ENCODE peak calls at places on chromosomes 3 and 15, in ten cellular contexts. F is ascending aorta, G is psoas muscle, T is fibroblast of villous mesenchyme, X is lower lobe of right lung, O is AG10803, I is PC-3, Y is kidney epithelial cell, U is AG09309, Z is fibroblast of lung. V is an unnamed sample.

GRCh38 chr3:172127929-172128580 is 88.7 kb downstream of the FNDC3B start:
- DNase-seq in F (no peak), G (no peak), T (no peak), O (no peak), Z (no peak), I (no peak), U (no peak), Y (no peak), X (no peak), V (no peak)

GRCh38 chr3:190533511-190534282 is 19.8 kb downstream of the IL1RAP start:
- DNase-seq in Z (peak), I (peak), T (peak), O (peak), X (peak), G (peak), F (no peak), Y (peak), U (peak), V (peak)

GRCh38 chr15:86115138-86115801 is 35.6 kb downstream of the AGBL1 start:
- DNase-seq in Y (no peak), X (no peak), Z (peak), O (no peak), T (no peak), F (no peak), I (no peak), G (no peak), U (no peak), V (no peak)

GRCh38 chr15:72285927-72286516 is 13.7 kb upstream of the PARP6 start:
- DNase-seq in G (peak), Z (peak), Y (no peak), I (peak), O (peak), X (peak), U (no peak), T (peak), F (no peak), V (peak)

GRCh38 chr3:18389108-18389733 is 35.9 kb downstream of the SATB1 start:
- DNase-seq in Z (no peak), O (peak), I (peak), F (no peak), T (peak), U (no peak), Y (no peak), X (no peak), G (no peak), V (no peak)

GRCh38 chr3:108455212-108455705 is 55.1 kb downstream of the MYH15 start:
- DNase-seq in I (peak), Y (no peak), G (no peak), F (no peak), Z (peak), X (no peak), T (no peak), U (no peak), O (no peak), V (no peak)

GRCh38 chr3:147318900-147319299 is 87.4 kb downstream of the ZIC4 start:
- DNase-seq in F (no peak), X (no peak), Z (no peak), T (no peak), O (no peak), G (no peak), U (no peak), I (peak), Y (no peak), V (no peak)

GRCh38 chr3:56365905-56366640 is 102.2 kb downstream of the ERC2 start:
- DNase-seq in Y (no peak), I (no peak), U (no peak), X (no peak), F (no peak), O (no peak), Z (peak), G (no peak), T (no peak), V (no peak)

DNA sequence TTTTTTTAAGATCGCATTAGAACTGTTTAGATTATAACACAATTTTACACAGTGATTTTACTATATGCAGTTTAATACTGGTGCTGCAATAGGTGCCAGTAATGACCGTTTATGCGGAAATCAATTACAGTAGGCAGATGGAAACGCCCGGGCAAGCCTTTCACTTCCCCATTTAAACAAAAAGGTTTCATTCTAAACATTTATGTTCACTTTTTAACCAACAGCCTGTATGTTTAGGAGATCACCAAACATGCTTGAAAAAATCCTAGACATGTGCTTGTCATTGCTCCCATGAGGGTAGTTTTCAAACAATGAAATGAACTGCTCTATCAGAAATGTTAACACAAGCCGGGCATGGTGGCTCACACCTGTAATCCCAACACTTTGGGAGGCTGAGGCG is 2.7 kb downstream of the BNIP2 start:
- DNase-seq in O (no peak), T (no peak), I (no peak), X (peak), Y (no peak), Z (no peak), G (no peak), U (no peak), F (no peak), V (no peak)
- H3K4me3 ChIP-seq in O (no peak), T (no peak), I (no peak), X (no peak), Y (no peak), Z (no peak), G (peak), U (no peak), F (peak), V (peak)

DNA sequence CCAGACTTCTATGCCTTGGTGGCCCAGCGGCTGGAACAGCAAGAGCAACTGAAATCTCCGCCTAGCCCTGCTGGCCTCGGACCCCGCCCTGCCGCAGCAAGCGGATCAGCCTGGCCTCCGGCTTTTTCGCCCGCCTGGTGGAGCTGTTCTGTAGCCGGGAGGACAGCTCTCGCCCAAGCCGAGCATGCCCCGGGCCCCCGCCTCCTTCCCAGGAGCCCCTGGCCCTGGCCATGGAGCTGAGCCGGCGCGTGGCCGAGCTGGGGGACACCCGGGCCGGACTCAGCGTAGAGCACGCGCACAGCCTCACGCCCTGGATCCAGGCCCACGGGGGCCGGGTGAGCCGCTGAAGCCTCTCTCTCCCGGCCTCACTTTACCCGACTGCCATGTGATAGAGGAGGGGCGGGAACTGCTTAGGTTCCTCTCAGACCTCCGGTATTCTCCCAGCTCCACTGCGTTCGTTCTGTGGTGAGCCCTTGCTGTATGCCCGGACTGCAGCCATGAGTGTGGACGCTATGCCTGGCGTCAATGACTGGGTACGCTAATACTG is 24.1 kb upstream of the MRPL3 start:
- DNase-seq in I (peak), Y (no peak), X (peak), G (peak), F (no peak), O (peak), U (no peak), Z (peak), T (peak), V (peak)
- TF ChIP-seq CTCF in I (peak), Y (peak), X (no peak), G (no peak), F (no peak), O (peak), U (peak), Z (peak), T (peak), V (peak)

GRCh38 chr15:80779658-80780415 is 667 bp downstream of the CEMIP start:
- DNase-seq in Y (no peak), I (peak), O (no peak), G (peak), T (peak), X (no peak), F (no peak), Z (peak), U (no peak), V (no peak)
- H3K4me3 ChIP-seq in Y (peak), I (peak), O (peak), G (peak), T (peak), X (peak), F (peak), Z (peak), U (peak), V (peak)

GRCh38 chr3:14915636-14916222 is 31.7 kb upstream of the NR2C2 start:
- DNase-seq in O (no peak), I (no peak), T (no peak), X (no peak), G (no peak), F (no peak), Y (no peak), Z (no peak), U (no peak), V (no peak)
- TF ChIP-seq CTCF in O (peak), I (peak), T (no peak), X (no peak), G (peak), F (no peak), Y (no peak), Z (peak), U (peak), V (peak)

V was measured in left ventricle myocardium inferior.